ENCODE peak calls at places on chromosomes 12 and 14, in seven cellular contexts. A is CMK; O is HTR-8/SVneo; V is uterus; D is NCI-H510A treated with DMSO at 0.1 percent for 48 hours; C is cerebellum; B is stimulated activated CD8-positive, alpha-beta memory T cell treated with anti-CD3 and anti-CD28 coated beads, Interleukin-4, amount 100 ng/mL, for 24 hours. W is an unnamed sample.

GRCh38 chr14:57199911-57200310 is 68.8 kb downstream of the EXOC5 start:
- DNase-seq in A (no peak), O (no peak), V (no peak), D (no peak), C (no peak), B (no peak), W (no peak)

GRCh38 chr14:81222694-81223093 is 1.9 kb upstream of the GTF2A1 start:
- DNase-seq in A (no peak), O (no peak), V (no peak), D (no peak), C (no peak), B (no peak), W (peak)

GRCh38 chr12:95940514-95940913 is 1.9 kb downstream of the CCDC38 start:
- DNase-seq in A (no peak), O (no peak), V (no peak), D (no peak), C (no peak), B (no peak), W (no peak)

GRCh38 chr12:120504587-120504986 is 8.7 kb downstream of the DYNLL1 start:
- DNase-seq in A (no peak), O (no peak), V (no peak), D (no peak), C (no peak), B (no peak), W (no peak)

GRCh38 chr12:110579239-110579888 is 3.8 kb downstream of the PPTC7 start:
- DNase-seq in A (no peak), O (no peak), V (no peak), D (no peak), C (no peak), B (no peak), W (no peak)

GRCh38 chr14:36556811-36557433 is 25.5 kb downstream of the NKX2-8 start:
- DNase-seq in A (no peak), O (peak), V (no peak), D (peak), C (peak), B (peak), W (peak)

GRCh38 chr12:109679716-109680520 is 33.7 kb upstream of the FAM222A start:
- DNase-seq in A (no peak), O (no peak), V (no peak), D (peak), C (peak), B (no peak), W (peak)

GRCh38 chr14:104639889-104640548 is 35.4 kb upstream of the TMEM179 start:
- DNase-seq in A (peak), O (peak), V (no peak), D (peak), C (peak), B (peak), W (peak)

GRCh38 chr14:75654127-75654732 is 6.4 kb downstream of the ERG28 start:
- DNase-seq in A (peak), O (peak), V (peak), D (peak), C (peak), B (peak), W (peak)

GRCh38 chr12:5059358-5059757 is 15.7 kb downstream of the KCNA5 start:
- DNase-seq in A (no peak), O (no peak), V (no peak), D (no peak), C (no peak), B (no peak), W (no peak)

GRCh38 chr12:106022568-106023012 is 116.2 kb downstream of the NUAK1 start:
- DNase-seq in A (no peak), O (no peak), V (no peak), D (no peak), C (no peak), B (no peak), W (no peak)

GRCh38 chr14:101408077-101408831 is 153.0 kb upstream of the DIO3 start:
- DNase-seq in A (no peak), O (peak), V (peak), D (peak), C (no peak), B (no peak), W (peak)

GRCh38 chr14:86022031-86022629 is 492.2 kb downstream of the FLRT2 start:
- DNase-seq in A (no peak), O (no peak), V (no peak), D (no peak), C (no peak), B (no peak), W (no peak)

GRCh38 chr12:45789025-45789424 is 59.5 kb downstream of the ARID2 start:
- DNase-seq in A (no peak), O (no peak), V (no peak), D (no peak), C (no peak), B (no peak), W (no peak)

GRCh38 chr12:95185096-95185495 is 32.2 kb downstream of the FGD6 start:
- DNase-seq in A (no peak), O (no peak), V (no peak), D (no peak), C (no peak), B (no peak), W (no peak)

GRCh38 chr14:81447018-81447770 is 47.1 kb upstream of the STON2 start:
- DNase-seq in A (no peak), O (no peak), V (no peak), D (no peak), C (no peak), B (no peak), W (no peak)

GRCh38 chr12:19130224-19131019 is 889 bp downstream of the PLEKHA5 start:
- DNase-seq in A (peak), O (peak), V (peak), D (peak), C (peak), B (no peak), W (peak)

W was measured in NCI-H1417.